ENCODE peak calls at places on chromosome 11, in five cellular contexts. D is pancreas, R is heart right ventricle, T is breast epithelium, A is cardiac muscle cell. Z is an unnamed sample.
A peak's percentile ranks its signal among the peaks of the same experiment; 100 is the strongest.

GRCh38 chr11:36035454-36035853 is 91.6 kb downstream of the LDLRAD3 start:
- DNase-seq in D (no peak), R (no peak), T (no peak), A (no peak), Z (no peak)

GRCh38 chr11:17651681-17652080 is 67.7 kb upstream of the MYOD1 start:
- DNase-seq in D (no peak), R (no peak), T (no peak), A (no peak), Z (no peak)

GRCh38 chr11:63537293-63538101 is 889 bp downstream of the PLAAT4 start:
- DNase-seq in D (peak; percentile 65), R (peak; percentile 84), T (peak; percentile 67), A (no peak), Z (no peak)

GRCh38 chr11:10379433-10379832 is 74.6 kb downstream of the ADM start:
- DNase-seq in D (no peak), R (no peak), T (no peak), A (no peak), Z (no peak)

GRCh38 chr11:66221726-66222236 is 46.7 kb upstream of the RAB1B start:
- DNase-seq in D (no peak), R (no peak), T (no peak), A (no peak), Z (no peak)

GRCh38 chr11:73152861-73153483 is 10.9 kb upstream of the FCHSD2 start:
- DNase-seq in D (no peak), R (no peak), T (no peak), A (peak; percentile 59), Z (no peak)

GRCh38 chr11:57792060-57792541 is 30.5 kb downstream of the CTNND1 start:
- DNase-seq in D (no peak), R (peak; percentile 49), T (peak; percentile 60), A (no peak), Z (no peak)

GRCh38 chr11:11408436-11409221 is 55.6 kb upstream of the CSNK2A3 start:
- DNase-seq in D (no peak), R (no peak), T (no peak), A (no peak), Z (no peak)

GRCh38 chr11:61120865-61121831 is 18.9 kb downstream of the CD5 start:
- DNase-seq in D (peak; percentile 87), R (peak; percentile 58), T (no peak), A (no peak), Z (no peak)

GRCh38 chr11:96246718-96247540 is 96.1 kb downstream of the MAML2 start:
- DNase-seq in D (no peak), R (no peak), T (no peak), A (no peak), Z (no peak)

GRCh38 chr11:67520856-67521824 is 2.1 kb downstream of the CABP2 start:
- DNase-seq in D (no peak), R (no peak), T (no peak), A (no peak), Z (no peak)

GRCh38 chr11:84800755-84801346 is 826.3 kb downstream of the DLG2 start:
- DNase-seq in D (no peak), R (no peak), T (no peak), A (peak; percentile 60), Z (peak; percentile 55)

GRCh38 chr11:61926235-61926634 is 8.9 kb upstream of the RAB3IL1 start:
- DNase-seq in D (no peak), R (no peak), T (no peak), A (no peak), Z (no peak)

GRCh38 chr11:63783925-63784592 is 15.5 kb upstream of the ZFTA start:
- DNase-seq in D (no peak), R (no peak), T (no peak), A (peak; percentile 32), Z (no peak)

DNA sequence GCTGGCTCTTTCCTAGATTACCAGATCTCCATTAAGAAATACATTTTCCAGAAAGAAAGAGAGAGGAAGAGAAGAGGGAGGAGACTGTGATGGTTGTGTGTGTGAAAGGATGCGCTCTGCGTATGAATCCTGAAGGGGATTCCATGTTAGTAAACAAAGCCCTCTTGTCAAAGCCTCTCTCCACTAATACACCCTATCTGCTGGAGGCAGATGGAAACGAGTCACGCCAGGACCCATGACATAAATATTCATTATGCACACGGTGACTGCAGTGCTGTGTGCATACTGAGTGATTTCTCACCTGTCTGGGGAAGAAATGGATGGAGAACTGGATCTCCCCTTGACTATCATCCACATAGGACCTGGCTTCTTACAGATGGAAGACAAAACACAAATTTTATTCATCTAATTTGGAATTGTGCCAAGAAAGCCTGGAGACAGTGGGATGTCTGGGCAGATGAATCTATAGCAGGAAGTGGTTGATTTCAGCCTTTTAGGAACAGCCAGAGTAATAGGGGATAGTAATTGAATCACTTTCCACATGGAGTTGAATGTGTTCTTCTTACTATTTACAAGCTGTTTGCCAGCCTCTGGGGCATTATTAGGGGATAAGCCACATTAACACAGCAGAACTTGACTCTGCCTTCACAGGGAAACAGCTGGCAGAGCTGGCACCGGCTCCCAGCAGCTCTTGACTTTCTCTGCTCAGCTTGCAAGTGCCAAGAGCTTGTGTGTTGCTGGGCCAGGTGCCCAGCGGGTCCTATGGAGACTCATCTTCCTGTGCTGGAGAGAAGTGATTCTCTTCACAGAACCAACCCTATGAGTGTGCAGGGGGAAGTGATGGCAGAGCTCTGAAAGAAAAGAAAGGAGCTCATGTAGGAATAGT is 9.0 kb downstream of the MTNR1B start:
- DNase-seq in D (no peak), R (peak; percentile 6), T (no peak), A (no peak), Z (peak; percentile 78)
- H3K4me3 ChIP-seq in D (no peak overlapping the region), R (no peak overlapping the region), T (no peak overlapping the region), A (no peak overlapping the region), Z (no peak overlapping the region)

GRCh38 chr11:119373917-119374631 is 7.4 kb downstream of the USP2 start:
- DNase-seq in D (peak; percentile 89), R (peak; percentile 78), T (no peak), A (peak; percentile 89), Z (peak; percentile 34)

GRCh38 chr11:119371778-119372182 is 9.7 kb downstream of the USP2 start:
- DNase-seq in D (no peak), R (peak; percentile 57), T (no peak), A (no peak), Z (no peak)

GRCh38 chr11:119374632-119375394 is 6.7 kb downstream of the USP2 start:
- DNase-seq in D (no peak), R (no peak), T (peak; percentile 63), A (no peak), Z (no peak)

GRCh38 chr11:119372260-119373058 is 9.0 kb downstream of the USP2 start:
- DNase-seq in D (no peak), R (no peak), T (no peak), A (no peak), Z (no peak)

DNA sequence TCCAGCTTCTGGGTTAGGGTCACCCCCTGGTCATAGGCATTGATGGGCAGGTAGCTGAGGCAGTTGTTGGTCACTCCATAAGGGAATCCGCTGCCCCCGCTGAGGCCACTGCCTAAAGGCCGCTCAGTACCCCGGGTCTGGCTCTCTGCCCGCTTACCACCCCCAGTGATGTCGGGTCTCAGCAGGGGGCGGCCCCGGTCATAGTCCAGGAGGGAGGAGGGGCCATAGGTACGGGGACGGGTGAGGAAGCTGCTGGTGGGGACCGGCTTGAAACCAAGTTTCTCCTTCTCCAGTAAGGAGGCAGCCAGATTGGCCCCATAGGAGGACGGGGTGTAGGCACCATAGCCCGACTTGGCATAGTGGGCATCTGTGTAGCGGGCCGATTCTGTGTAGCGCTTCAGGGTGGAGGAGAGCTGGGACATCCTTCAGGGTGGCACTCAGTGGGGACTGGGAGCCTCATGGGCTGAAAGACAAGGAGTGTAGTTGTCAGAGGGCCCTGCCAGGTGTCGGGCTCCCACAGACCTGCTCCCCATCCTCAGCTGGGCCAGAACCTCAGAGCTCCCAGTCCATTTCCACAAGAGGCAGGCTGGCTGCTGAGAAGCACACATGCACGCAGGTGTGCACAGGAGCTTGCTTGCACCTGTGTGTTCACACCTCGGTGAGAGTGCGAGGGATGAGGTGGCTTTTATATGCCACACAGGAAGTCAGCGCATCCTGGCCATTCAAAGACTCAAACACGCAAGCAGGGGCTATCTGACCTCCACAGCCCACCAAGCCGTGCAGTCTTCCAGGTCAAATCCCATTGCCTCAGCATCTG is 8.2 kb downstream of the USP2 start:
- DNase-seq in D (peak; percentile 78), R (no peak), T (no peak), A (no peak), Z (no peak)
- H3K4me3 ChIP-seq in D (no peak overlapping the region), R (no peak overlapping the region), T (no peak overlapping the region), A (no peak overlapping the region), Z (no peak overlapping the region)

GRCh38 chr11:1873048-1873812 is 18.5 kb downstream of the PRR33 start:
- DNase-seq in D (peak; percentile 62), R (no peak), T (no peak), A (no peak), Z (no peak)
- H3K4me3 ChIP-seq in D (no peak overlapping the region), R (peak overlapping the region; percentile 8), T (peak overlapping the region; percentile 40), A (no peak overlapping the region), Z (no peak overlapping the region)

DNA sequence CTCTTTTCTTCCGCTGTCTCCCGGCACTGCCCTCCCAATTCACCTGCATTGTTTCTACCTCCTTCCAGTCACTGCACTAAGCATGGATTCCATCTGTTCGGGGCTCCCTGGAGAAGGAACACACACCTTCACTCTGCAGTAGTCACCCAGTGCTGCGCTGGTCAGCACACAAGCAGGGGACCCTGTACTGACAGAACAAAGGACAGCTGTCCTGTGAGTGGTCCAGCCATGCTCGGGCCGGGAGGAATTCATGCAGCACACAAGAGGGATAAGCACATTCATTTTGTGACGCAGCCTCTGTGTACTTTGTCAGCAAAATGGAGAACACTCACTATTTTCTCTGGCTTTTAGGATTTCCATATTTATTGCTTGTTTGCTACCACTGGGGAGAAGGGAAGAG is 167.3 kb downstream of the NTM start:
- DNase-seq in D (no peak), R (no peak), T (no peak), A (peak; percentile 32), Z (no peak)
- H3K4me3 ChIP-seq in D (no peak overlapping the region), R (no peak overlapping the region), T (no peak overlapping the region), A (no peak overlapping the region), Z (no peak overlapping the region)

DNA sequence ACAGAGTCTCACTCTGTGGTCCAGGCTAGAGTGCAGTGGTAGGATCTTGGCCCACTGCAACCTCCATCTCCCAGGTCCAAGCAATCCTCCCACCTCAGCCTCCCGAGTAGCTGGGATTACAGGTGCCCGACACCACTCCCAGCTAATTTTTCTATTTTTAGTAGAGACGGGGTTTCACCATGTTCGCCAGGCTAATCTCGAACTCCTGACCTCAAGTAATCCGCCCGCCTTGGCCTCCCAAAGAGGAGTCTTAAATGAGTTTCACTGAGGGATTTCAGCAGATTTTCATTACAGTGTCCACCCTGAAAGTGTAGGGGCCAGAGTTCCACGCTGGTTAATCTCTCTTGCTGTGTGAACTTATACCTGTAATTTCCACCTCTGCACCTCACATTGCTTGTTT is 412 bp upstream of the RPS3 start:
- DNase-seq in D (no peak), R (no peak), T (no peak), A (no peak), Z (no peak)
- H3K4me3 ChIP-seq in D (no peak overlapping the region), R (no peak overlapping the region), T (no peak overlapping the region), A (no peak overlapping the region), Z (no peak overlapping the region)

DNA sequence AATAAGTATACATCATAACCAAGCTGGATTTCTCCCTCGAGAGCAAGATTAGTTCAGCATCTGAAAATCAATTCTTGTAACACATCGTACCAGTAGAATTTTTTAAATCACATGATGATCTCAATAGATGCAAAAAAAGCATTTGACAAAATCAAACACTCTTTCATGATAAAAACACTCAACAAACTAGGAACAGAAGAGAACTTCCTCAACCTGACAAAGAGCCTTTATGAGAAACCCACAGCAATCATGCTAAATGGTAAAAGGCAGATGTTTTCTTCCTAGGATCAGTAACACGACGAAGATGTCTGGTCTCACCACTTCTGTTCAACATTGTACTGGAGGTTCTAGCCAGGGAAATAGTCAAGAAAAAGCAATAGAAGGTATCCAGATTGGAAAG is 34.1 kb upstream of the TMPRSS4 start:
- DNase-seq in D (no peak), R (no peak), T (no peak), A (no peak), Z (no peak)
- H3K4me3 ChIP-seq in D (no peak overlapping the region), R (no peak overlapping the region), T (no peak overlapping the region), A (no peak overlapping the region), Z (no peak overlapping the region)

Z was measured in SK-N-MC.